ENCODE peak calls at places on chromosomes 11 and 22, in five cellular contexts. M is HepG2, U is K562, E is GM12878, Q is upper lobe of left lung. D is an unnamed sample.

GRCh38 chr11:20474176-20474950 is 86.8 kb downstream of the PRMT3 start:
- ATAC-seq in M (no peak), U (peak), E (peak), Q (no peak), D (peak)

GRCh38 chr11:14905104-14906033 is 13.3 kb upstream of the CYP2R1 start:
- ATAC-seq in M (no peak), U (no peak), E (peak), Q (peak), D (peak)

GRCh38 chr11:114133548-114134329 is 74.2 kb downstream of the ZBTB16 start:
- ATAC-seq in M (no peak), U (no peak), E (no peak), Q (no peak), D (no peak)

GRCh38 chr11:47507016-47507631 is 45.8 kb downstream of the CELF1 start:
- ATAC-seq in M (no peak), U (no peak), E (peak), Q (no peak), D (no peak)

GRCh38 chr11:125662689-125663088 is 18.0 kb downstream of the ACRV1 start:
- ATAC-seq in M (no peak), U (no peak), E (no peak), Q (no peak), D (no peak)

GRCh38 chr11:72237112-72237931 is 6.7 kb downstream of the PHOX2A start:
- ATAC-seq in M (no peak), U (no peak), E (no peak), Q (no peak), D (no peak)

GRCh38 chr22:47034905-47035419 is 272.5 kb downstream of the TBC1D22A start:
- ATAC-seq in M (no peak), U (no peak), E (no peak), Q (no peak), D (no peak)

GRCh38 chr22:20380486-20380885 is 13.5 kb upstream of the ZNF74 start:
- ATAC-seq in M (no peak), U (peak), E (no peak), Q (no peak), D (no peak)

GRCh38 chr11:42646959-42647358 is 664.8 kb upstream of the API5 start:
- ATAC-seq in M (no peak), U (no peak), E (no peak), Q (no peak), D (no peak)

GRCh38 chr11:120566176-120566575 is 54.6 kb downstream of the GRIK4 start:
- ATAC-seq in M (no peak), U (no peak), E (no peak), Q (no peak), D (no peak)

DNA sequence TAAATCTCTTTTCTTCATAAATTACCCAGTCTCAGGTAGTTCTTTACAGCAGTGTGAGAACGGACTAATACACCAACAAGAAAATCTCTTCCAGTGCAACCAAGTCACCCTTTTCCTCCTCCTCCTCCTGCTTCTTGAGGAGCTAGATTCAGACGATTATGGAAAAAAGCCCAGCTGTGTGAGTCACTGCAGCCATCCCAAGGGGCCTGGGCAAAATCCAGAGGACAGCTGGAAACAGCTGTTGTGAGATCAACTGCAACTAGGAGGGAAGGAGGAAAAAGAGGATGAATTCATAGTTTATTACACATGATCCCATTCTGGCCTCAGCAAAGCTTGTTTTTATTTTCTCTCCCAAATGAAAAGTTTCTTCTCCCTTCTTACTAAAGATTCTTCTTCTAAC is 32.9 kb downstream of the RBFOX2 start:
- ATAC-seq in M (no peak), U (no peak), E (no peak), Q (no peak), D (peak)
- TF ChIP-seq POLR2AphosphoS5 in M (no peak), U (no peak), E (no peak), Q (peak), D (peak)

DNA sequence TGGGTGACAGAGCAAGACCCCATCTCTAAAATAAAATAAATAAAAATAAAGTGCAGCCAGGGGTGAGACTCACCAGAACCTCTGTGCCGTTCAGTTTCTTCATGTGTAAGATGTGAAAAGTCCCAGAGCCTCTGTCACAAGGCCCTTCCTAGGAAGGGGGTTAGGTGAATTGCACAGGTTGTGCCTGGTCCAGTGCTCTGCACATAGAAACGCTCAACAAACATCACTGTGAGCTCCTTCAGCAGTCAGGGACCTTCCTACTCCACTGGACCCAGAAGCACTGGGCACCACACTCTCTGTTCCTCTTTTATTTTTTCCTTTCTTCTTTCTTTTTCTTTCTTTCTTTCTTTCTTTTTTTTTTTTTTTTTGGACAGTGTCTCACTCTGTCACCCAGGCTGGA is 22.3 kb downstream of the MRPL21 start:
- ATAC-seq in M (no peak), U (no peak), E (no peak), Q (no peak), D (no peak)
- TF ChIP-seq EP300 in M (no peak), U (no peak), E (no peak), Q (no peak), D (no peak)

GRCh38 chr11:12667646-12668045 is 6.6 kb upstream of the TEAD1 start:
- ATAC-seq in M (no peak), U (no peak), E (no peak), Q (no peak), D (no peak)
- TF ChIP-seq POLR2AphosphoS5 in M (no peak), U (no peak), E (no peak), Q (no peak), D (no peak)

GRCh38 chr22:45006873-45007246 is 2.9 kb downstream of the PHF21B start:
- ATAC-seq in M (no peak), U (no peak), E (no peak), Q (no peak), D (peak)
- TF ChIP-seq EP300 in M (no peak), U (no peak), E (no peak), Q (no peak), D (no peak)

GRCh38 chr11:705646-706438 is at the start of gene EPS8L2:
- ATAC-seq in M (peak), U (peak), E (peak), Q (peak), D (peak)
- TF ChIP-seq POLR2AphosphoS5 in M (peak), U (no peak), E (no peak), Q (no peak), D (no peak)

D was measured in gastroesophageal sphincter.